ENCODE peak calls at places on chromosomes 13 and 19, in ten cellular contexts. One of them, this sample, is unnamed.

GRCh38 chr19:45762870-45763631 is 6.0 kb downstream of the SIX5 start:
- DNase-seq in HL-60: no peak
- DNase-seq in prostate gland: no peak
- DNase-seq in transverse colon: no peak
- DNase-seq in stomach: no peak
- DNase-seq in GM23338: no peak
- DNase-seq in spleen: no peak
- DNase-seq in GM12878: no peak
- DNase-seq in breast epithelium: no peak
- DNase-seq in K562: no peak
- DNase-seq in this sample: no peak

GRCh38 chr13:109152311-109152820 is 523.0 kb downstream of the MYO16 start:
- DNase-seq in stomach: no peak
- DNase-seq in transverse colon: no peak
- DNase-seq in HL-60: no peak
- DNase-seq in GM12878: no peak
- DNase-seq in prostate gland: no peak
- DNase-seq in K562: no peak
- DNase-seq in GM23338: no peak
- DNase-seq in breast epithelium: no peak
- DNase-seq in spleen: no peak
- DNase-seq in this sample: no peak

GRCh38 chr19:35270381-35270811 is 1.6 kb downstream of the USF2 start:
- DNase-seq in GM23338: no peak
- DNase-seq in spleen: no peak
- DNase-seq in K562: no peak
- DNase-seq in stomach: no peak
- DNase-seq in GM12878: no peak
- DNase-seq in transverse colon: no peak
- DNase-seq in breast epithelium: no peak
- DNase-seq in prostate gland: no peak
- DNase-seq in HL-60: no peak
- DNase-seq in this sample: no peak

GRCh38 chr13:34803756-34804155 is 138.3 kb upstream of the NBEA start:
- DNase-seq in spleen: no peak
- DNase-seq in GM12878: no peak
- DNase-seq in HL-60: no peak
- DNase-seq in prostate gland: no peak
- DNase-seq in transverse colon: no peak
- DNase-seq in breast epithelium: no peak
- DNase-seq in K562: no peak
- DNase-seq in stomach: no peak
- DNase-seq in GM23338: no peak
- DNase-seq in this sample: no peak

GRCh38 chr19:35153701-35154534 is 617 bp upstream of the FXYD5 start:
- DNase-seq in breast epithelium: no peak
- DNase-seq in prostate gland: no peak
- DNase-seq in spleen: peak; percentile 91
- DNase-seq in stomach: peak; percentile 58
- DNase-seq in transverse colon: peak; percentile 56
- DNase-seq in HL-60: peak; percentile 46
- DNase-seq in K562: peak; percentile 83
- DNase-seq in GM23338: peak; percentile 88
- DNase-seq in GM12878: no peak
- DNase-seq in this sample: no peak

GRCh38 chr13:113491982-113492381 is 1.5 kb upstream of the DCUN1D2 start:
- DNase-seq in prostate gland: no peak
- DNase-seq in breast epithelium: no peak
- DNase-seq in transverse colon: no peak
- DNase-seq in spleen: no peak
- DNase-seq in K562: no peak
- DNase-seq in GM23338: no peak
- DNase-seq in stomach: no peak
- DNase-seq in GM12878: no peak
- DNase-seq in HL-60: no peak
- DNase-seq in this sample: no peak

GRCh38 chr19:23991170-23991569 is 76.5 kb downstream of the ZNF726 start:
- DNase-seq in breast epithelium: no peak
- DNase-seq in K562: no peak
- DNase-seq in GM23338: peak; percentile 1
- DNase-seq in stomach: peak; percentile 83
- DNase-seq in prostate gland: no peak
- DNase-seq in transverse colon: no peak
- DNase-seq in spleen: no peak
- DNase-seq in GM12878: no peak
- DNase-seq in HL-60: no peak
- DNase-seq in this sample: no peak

GRCh38 chr13:108104736-108105135 is 110.6 kb downstream of the LIG4 start:
- DNase-seq in stomach: no peak
- DNase-seq in spleen: no peak
- DNase-seq in GM23338: no peak
- DNase-seq in breast epithelium: no peak
- DNase-seq in GM12878: no peak
- DNase-seq in prostate gland: no peak
- DNase-seq in HL-60: no peak
- DNase-seq in transverse colon: no peak
- DNase-seq in K562: no peak
- DNase-seq in this sample: no peak

GRCh38 chr19:47309038-47309437 is 623 bp upstream of the C5AR1 start:
- DNase-seq in GM12878: no peak
- DNase-seq in GM23338: no peak
- DNase-seq in HL-60: no peak
- DNase-seq in transverse colon: no peak
- DNase-seq in K562: no peak
- DNase-seq in breast epithelium: no peak
- DNase-seq in stomach: no peak
- DNase-seq in spleen: no peak
- DNase-seq in prostate gland: no peak
- DNase-seq in this sample: no peak

GRCh38 chr13:31166591-31166990 is 4.9 kb upstream of the HSPH1 start:
- DNase-seq in spleen: no peak
- DNase-seq in prostate gland: no peak
- DNase-seq in HL-60: no peak
- DNase-seq in stomach: no peak
- DNase-seq in GM23338: no peak
- DNase-seq in K562: no peak
- DNase-seq in breast epithelium: no peak
- DNase-seq in GM12878: no peak
- DNase-seq in transverse colon: no peak
- DNase-seq in this sample: no peak

DNA sequence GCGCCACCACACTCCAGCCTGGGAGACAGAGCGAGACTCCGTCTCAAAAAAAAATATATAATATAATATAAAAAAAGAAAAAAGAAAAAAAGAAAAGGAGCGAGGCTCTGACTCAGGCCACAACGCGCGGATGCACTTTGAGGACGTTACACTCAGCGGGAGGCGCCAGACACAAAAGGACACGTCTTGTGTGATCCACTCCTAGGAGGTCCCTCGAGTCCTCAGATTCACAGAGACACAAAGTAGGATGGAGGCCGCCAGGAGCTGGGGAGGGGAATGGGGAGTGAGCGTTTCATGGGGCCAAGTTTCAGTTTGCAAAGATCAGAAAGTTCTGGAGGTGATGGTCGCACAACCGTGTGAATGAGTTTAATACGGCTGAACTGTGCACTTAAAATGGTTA is 8.5 kb upstream of the ABHD17A start:
- DNase-seq in transverse colon: no peak
- DNase-seq in spleen: no peak
- DNase-seq in stomach: no peak
- DNase-seq in K562: no peak
- DNase-seq in prostate gland: no peak
- DNase-seq in GM23338: peak; percentile 60
- DNase-seq in breast epithelium: no peak
- DNase-seq in GM12878: no peak
- DNase-seq in HL-60: no peak
- DNase-seq in this sample: no peak
- H3K27ac ChIP-seq in transverse colon: no peak overlapping the region
- H3K27ac ChIP-seq in spleen: no peak overlapping the region
- H3K27ac ChIP-seq in stomach: no peak overlapping the region
- H3K27ac ChIP-seq in K562: no peak overlapping the region
- H3K27ac ChIP-seq in prostate gland: no peak overlapping the region
- H3K27ac ChIP-seq in GM23338: no peak overlapping the region
- H3K27ac ChIP-seq in breast epithelium: no peak overlapping the region
- H3K27ac ChIP-seq in GM12878: no peak overlapping the region
- H3K27ac ChIP-seq in HL-60: no peak overlapping the region
- H3K27ac ChIP-seq in this sample: no peak overlapping the region

DNA sequence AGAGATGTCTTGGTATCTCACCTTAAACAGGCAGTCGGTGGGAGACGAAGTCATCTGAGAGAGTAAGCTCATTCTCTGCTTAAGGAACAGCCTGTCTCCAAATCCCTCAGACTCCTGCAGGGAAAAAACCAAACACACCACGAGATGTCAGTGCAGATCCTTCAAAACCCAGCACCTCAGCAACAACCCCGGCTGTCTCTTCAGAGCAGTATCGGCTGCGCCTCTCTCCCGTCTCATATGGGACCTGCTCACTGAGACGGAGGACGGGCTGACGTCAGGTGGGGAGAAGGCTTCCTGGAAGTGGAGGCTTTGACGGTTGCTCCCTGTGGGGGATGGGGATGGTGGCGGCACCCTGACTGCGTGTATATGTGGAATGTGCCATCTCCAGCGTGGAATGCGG is 43.6 kb downstream of the ANKRD27 start:
- DNase-seq in GM12878: no peak
- DNase-seq in transverse colon: no peak
- DNase-seq in GM23338: no peak
- DNase-seq in HL-60: no peak
- DNase-seq in stomach: no peak
- DNase-seq in spleen: no peak
- DNase-seq in breast epithelium: no peak
- DNase-seq in K562: no peak
- DNase-seq in prostate gland: no peak
- DNase-seq in this sample: no peak
- TF ChIP-seq CTCF in GM12878: no peak
- TF ChIP-seq CTCF in transverse colon: no peak
- TF ChIP-seq CTCF in GM23338: no peak
- TF ChIP-seq CTCF in HL-60: no peak
- TF ChIP-seq CTCF in stomach: no peak
- TF ChIP-seq CTCF in spleen: no peak
- TF ChIP-seq CTCF in breast epithelium: no peak
- TF ChIP-seq CTCF in K562: no peak
- TF ChIP-seq CTCF in prostate gland: no peak
- TF ChIP-seq CTCF in this sample: no peak

GRCh38 chr19:40143612-40144011 is 47.6 kb upstream of the MAP3K10 start:
- DNase-seq in HL-60: peak; percentile 54
- DNase-seq in GM23338: peak; percentile 20
- DNase-seq in transverse colon: peak; percentile 41
- DNase-seq in spleen: peak; percentile 80
- DNase-seq in stomach: no peak
- DNase-seq in GM12878: no peak
- DNase-seq in breast epithelium: no peak
- DNase-seq in K562: no peak
- DNase-seq in prostate gland: no peak
- DNase-seq in this sample: no peak

GRCh38 chr19:40144151-40144550 is 47.1 kb upstream of the MAP3K10 start:
- DNase-seq in prostate gland: no peak
- DNase-seq in GM23338: no peak
- DNase-seq in breast epithelium: no peak
- DNase-seq in spleen: no peak
- DNase-seq in GM12878: no peak
- DNase-seq in transverse colon: no peak
- DNase-seq in HL-60: no peak
- DNase-seq in K562: no peak
- DNase-seq in stomach: no peak
- DNase-seq in this sample: no peak

GRCh38 chr19:40147338-40147692 is 43.9 kb upstream of the MAP3K10 start:
- DNase-seq in stomach: no peak
- DNase-seq in transverse colon: no peak
- DNase-seq in spleen: no peak
- DNase-seq in breast epithelium: no peak
- DNase-seq in GM12878: no peak
- DNase-seq in prostate gland: no peak
- DNase-seq in K562: no peak
- DNase-seq in HL-60: no peak
- DNase-seq in GM23338: no peak
- DNase-seq in this sample: peak; percentile 5

GRCh38 chr19:40147693-40148347 is 43.4 kb upstream of the MAP3K10 start:
- DNase-seq in GM12878: no peak
- DNase-seq in prostate gland: no peak
- DNase-seq in spleen: no peak
- DNase-seq in GM23338: peak; percentile 8
- DNase-seq in HL-60: no peak
- DNase-seq in breast epithelium: no peak
- DNase-seq in transverse colon: peak; percentile 11
- DNase-seq in K562: no peak
- DNase-seq in stomach: no peak
- DNase-seq in this sample: peak; percentile 72

GRCh38 chr19:40144947-40145748 is 46.1 kb upstream of the MAP3K10 start:
- DNase-seq in prostate gland: no peak
- DNase-seq in breast epithelium: no peak
- DNase-seq in spleen: no peak
- DNase-seq in stomach: no peak
- DNase-seq in transverse colon: no peak
- DNase-seq in K562: no peak
- DNase-seq in GM23338: peak; percentile 7
- DNase-seq in GM12878: no peak
- DNase-seq in HL-60: no peak
- DNase-seq in this sample: no peak
- TF ChIP-seq POLR2AphosphoS5 in prostate gland: no peak
- TF ChIP-seq POLR2AphosphoS5 in breast epithelium: no peak
- TF ChIP-seq POLR2AphosphoS5 in spleen: no peak
- TF ChIP-seq POLR2AphosphoS5 in stomach: no peak
- TF ChIP-seq POLR2AphosphoS5 in transverse colon: no peak
- TF ChIP-seq POLR2AphosphoS5 in K562: no peak
- TF ChIP-seq POLR2AphosphoS5 in GM23338: no peak
- TF ChIP-seq POLR2AphosphoS5 in GM12878: no peak
- TF ChIP-seq POLR2AphosphoS5 in HL-60: no peak
- TF ChIP-seq POLR2AphosphoS5 in this sample: no peak

GRCh38 chr13:99326012-99326411 is 18.8 kb upstream of the GPR183 start:
- DNase-seq in stomach: no peak
- DNase-seq in breast epithelium: no peak
- DNase-seq in spleen: no peak
- DNase-seq in K562: no peak
- DNase-seq in transverse colon: no peak
- DNase-seq in GM12878: no peak
- DNase-seq in GM23338: no peak
- DNase-seq in HL-60: no peak
- DNase-seq in prostate gland: no peak
- DNase-seq in this sample: no peak

GRCh38 chr13:99321709-99322108 is 14.5 kb upstream of the GPR183 start:
- DNase-seq in HL-60: no peak
- DNase-seq in stomach: no peak
- DNase-seq in prostate gland: no peak
- DNase-seq in GM12878: no peak
- DNase-seq in spleen: no peak
- DNase-seq in K562: no peak
- DNase-seq in breast epithelium: no peak
- DNase-seq in GM23338: no peak
- DNase-seq in transverse colon: no peak
- DNase-seq in this sample: no peak

GRCh38 chr13:99323488-99323887 is 16.3 kb upstream of the GPR183 start:
- DNase-seq in GM12878: no peak
- DNase-seq in transverse colon: no peak
- DNase-seq in spleen: no peak
- DNase-seq in GM23338: no peak
- DNase-seq in breast epithelium: no peak
- DNase-seq in K562: no peak
- DNase-seq in prostate gland: no peak
- DNase-seq in stomach: no peak
- DNase-seq in HL-60: no peak
- DNase-seq in this sample: no peak

GRCh38 chr13:99320693-99321481 is 13.7 kb upstream of the GPR183 start:
- DNase-seq in stomach: no peak
- DNase-seq in spleen: no peak
- DNase-seq in breast epithelium: no peak
- DNase-seq in K562: no peak
- DNase-seq in GM23338: no peak
- DNase-seq in prostate gland: no peak
- DNase-seq in transverse colon: no peak
- DNase-seq in GM12878: no peak
- DNase-seq in HL-60: peak; percentile 80
- DNase-seq in this sample: no peak

GRCh38 chr13:99322297-99323103 is 15.3 kb upstream of the GPR183 start:
- DNase-seq in prostate gland: no peak
- DNase-seq in transverse colon: no peak
- DNase-seq in stomach: no peak
- DNase-seq in GM12878: peak; percentile 85
- DNase-seq in K562: peak; percentile 22
- DNase-seq in HL-60: no peak
- DNase-seq in spleen: no peak
- DNase-seq in breast epithelium: no peak
- DNase-seq in GM23338: no peak
- DNase-seq in this sample: no peak
- H3K27ac ChIP-seq in prostate gland: no peak overlapping the region
- H3K27ac ChIP-seq in transverse colon: peak overlapping the region; percentile 56
- H3K27ac ChIP-seq in stomach: no peak overlapping the region
- H3K27ac ChIP-seq in GM12878: peak overlapping the region; percentile 85
- H3K27ac ChIP-seq in K562: peak overlapping the region; percentile 76
- H3K27ac ChIP-seq in HL-60: peak overlapping the region; percentile 44
- H3K27ac ChIP-seq in spleen: peak overlapping the region; percentile 30
- H3K27ac ChIP-seq in breast epithelium: peak overlapping the region; percentile 36
- H3K27ac ChIP-seq in GM23338: no peak overlapping the region
- H3K27ac ChIP-seq in this sample: no peak overlapping the region